ENCODE peak calls at places on chromosomes 4 and X, in ten cellular contexts. E is DND-41, F is left lung, B is pancreas, J is heart right ventricle, X is upper lobe of right lung, P is HepG2, V is thoracic aorta, Z is heart left ventricle, I is GM23338. S is an unnamed sample.

GRCh38 chr4:114108869-114109268 is 129.4 kb upstream of the ARSJ start:
- ATAC-seq in E (no peak), X (no peak), Z (peak; percentile 26), V (no peak), I (no peak), P (no peak), J (no peak), F (no peak), B (no peak), S (no peak)

GRCh38 chrX:9340619-9341304 is 124.1 kb upstream of the TBL1X start:
- ATAC-seq in E (peak; percentile 84), P (peak; percentile 64), Z (peak; percentile 67), V (peak; percentile 51), B (peak; percentile 35), F (peak; percentile 64), I (no peak), J (peak; percentile 49), X (peak; percentile 67), S (peak; percentile 68)

GRCh38 chrX:15943393-15943792 is 88.8 kb upstream of the AP1S2 start:
- ATAC-seq in F (no peak), V (no peak), B (no peak), P (no peak), J (no peak), I (no peak), E (no peak), Z (no peak), X (no peak), S (no peak)

GRCh38 chr4:102553982-102554381 is 52.8 kb downstream of the NFKB1 start:
- ATAC-seq in B (no peak), F (no peak), J (no peak), E (no peak), Z (no peak), X (no peak), P (no peak), V (no peak), I (no peak), S (no peak)

GRCh38 chr4:43244688-43245382 is 352.3 kb downstream of the GRXCR1 start:
- ATAC-seq in B (no peak), J (no peak), E (no peak), V (no peak), P (no peak), F (no peak), I (no peak), Z (no peak), X (no peak), S (no peak)

GRCh38 chr4:180542445-180543100 is 1700.6 kb upstream of the TENM3 start:
- ATAC-seq in J (no peak), I (peak; percentile 20), Z (no peak), X (no peak), P (no peak), B (no peak), F (no peak), E (no peak), V (no peak), S (no peak)

GRCh38 chrX:139971394-139971749 is 6.1 kb upstream of the CXorf66 start:
- ATAC-seq in V (no peak), B (no peak), X (no peak), P (no peak), Z (no peak), J (no peak), I (no peak), E (no peak), F (no peak), S (no peak)

GRCh38 chr4:176902710-176903323 is 110.1 kb upstream of the VEGFC start:
- ATAC-seq in X (no peak), Z (no peak), E (peak; percentile 88), I (no peak), J (no peak), P (no peak), F (peak; percentile 42), V (no peak), B (no peak), S (no peak)

GRCh38 chr4:40043786-40044185 is 12.9 kb upstream of the N4BP2 start:
- ATAC-seq in F (no peak), P (no peak), J (no peak), V (no peak), B (no peak), Z (no peak), I (no peak), X (no peak), E (no peak), S (no peak)

GRCh38 chr4:71004281-71004851 is 10.9 kb downstream of the DCK start:
- ATAC-seq in X (no peak), J (no peak), I (peak; percentile 86), F (no peak), Z (no peak), V (no peak), P (peak; percentile 56), E (peak; percentile 93), B (no peak), S (no peak)

GRCh38 chr4:26813698-26814097 is 46.9 kb upstream of the STIM2 start:
- ATAC-seq in P (no peak), B (no peak), F (peak; percentile 63), X (peak; percentile 48), I (peak; percentile 46), J (no peak), E (no peak), Z (no peak), V (no peak), S (no peak)

GRCh38 chr4:159307929-159308328 is 205.1 kb downstream of the RAPGEF2 start:
- ATAC-seq in Z (no peak), I (no peak), X (no peak), B (no peak), P (no peak), J (no peak), F (no peak), V (no peak), E (no peak), S (no peak)

GRCh38 chrX:136546369-136546768 is 14.4 kb downstream of the VGLL1 start:
- ATAC-seq in J (no peak), I (no peak), P (no peak), V (no peak), X (no peak), F (no peak), E (peak; percentile 85), Z (no peak), B (no peak), S (no peak)

GRCh38 chr4:96602661-96603060 is 762.8 kb downstream of the PDHA2 start:
- ATAC-seq in P (no peak), F (no peak), V (no peak), J (no peak), Z (no peak), E (peak; percentile 44), I (no peak), B (no peak), X (no peak), S (no peak)

GRCh38 chrX:72142094-72142843 is 10.6 kb upstream of the RTL5 start:
- ATAC-seq in V (no peak), E (peak; percentile 52), B (peak; percentile 73), F (no peak), I (no peak), Z (no peak), P (no peak), J (no peak), X (no peak), S (no peak)

GRCh38 chr4:28279249-28279648 is 1418.6 kb downstream of the STIM2 start:
- ATAC-seq in I (no peak), Z (no peak), V (no peak), P (no peak), E (no peak), F (no peak), X (no peak), J (no peak), B (no peak), S (no peak)

DNA sequence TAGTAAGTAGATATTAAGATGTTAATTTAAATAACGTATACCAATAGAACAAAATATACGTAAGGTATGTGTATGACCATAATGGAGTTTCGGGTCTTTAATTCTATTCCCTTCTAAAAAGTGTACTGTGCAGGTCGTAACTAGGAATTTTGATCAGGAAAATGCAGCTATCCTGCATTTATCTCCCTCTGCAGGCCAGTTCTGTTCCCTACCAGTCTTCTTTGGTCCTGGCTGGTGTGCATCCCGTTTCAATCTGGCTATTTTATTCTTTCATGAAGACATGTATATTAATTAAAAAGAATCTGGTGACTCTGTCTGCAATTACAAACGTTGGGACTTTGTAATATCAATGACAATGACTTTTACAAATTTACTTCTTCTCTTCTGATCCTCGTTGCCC is 534.1 kb upstream of the AADAT start:
- ATAC-seq in J (no peak), F (no peak), P (no peak), Z (no peak), V (no peak), X (no peak), B (no peak), I (no peak), E (no peak), S (no peak)
- TF ChIP-seq CTCF in J (no peak), F (no peak), P (no peak), Z (no peak), V (no peak), X (no peak), B (no peak), I (no peak), E (no peak), S (no peak)

DNA sequence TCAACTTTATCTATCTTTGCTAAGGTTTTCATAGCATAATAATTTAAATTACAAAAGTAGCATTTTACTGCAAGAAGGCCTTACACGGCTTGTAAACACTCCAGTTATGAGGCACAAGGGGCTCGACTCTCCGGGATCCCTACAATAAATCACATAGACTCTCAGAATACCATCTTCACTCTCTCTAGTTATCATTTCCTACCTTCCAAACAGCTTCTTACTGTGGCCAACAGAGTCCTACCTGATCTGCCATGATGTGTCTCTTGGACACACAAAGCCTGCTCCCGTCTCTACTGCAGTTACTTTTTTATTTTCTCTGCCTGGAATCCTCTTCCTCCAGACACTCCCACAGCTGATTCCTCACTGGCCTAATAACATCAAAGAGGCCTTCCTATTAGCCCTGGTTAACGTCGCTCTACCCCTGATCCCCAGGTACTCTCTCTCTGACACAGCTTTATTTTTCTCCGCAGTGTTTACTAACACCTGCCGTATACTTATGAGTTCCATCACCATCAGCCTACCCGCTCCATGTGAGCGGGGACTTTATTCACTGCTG is 559.6 kb upstream of the DIPK2B start:
- ATAC-seq in Z (no peak), E (no peak), X (no peak), J (no peak), P (no peak), I (no peak), B (no peak), F (no peak), V (no peak), S (no peak)
- H3K36me3 ChIP-seq in Z (no peaks in the 10 kb centered on the region), E (no peaks in the 10 kb centered on the region), X (no peaks in the 10 kb centered on the region), J (no peaks in the 10 kb centered on the region), P (no peaks in the 10 kb centered on the region), I (no peaks in the 10 kb centered on the region), B (no peaks in the 10 kb centered on the region), F (no peaks in the 10 kb centered on the region), V (no peaks in the 10 kb centered on the region), S (no peaks in the 10 kb centered on the region)

DNA sequence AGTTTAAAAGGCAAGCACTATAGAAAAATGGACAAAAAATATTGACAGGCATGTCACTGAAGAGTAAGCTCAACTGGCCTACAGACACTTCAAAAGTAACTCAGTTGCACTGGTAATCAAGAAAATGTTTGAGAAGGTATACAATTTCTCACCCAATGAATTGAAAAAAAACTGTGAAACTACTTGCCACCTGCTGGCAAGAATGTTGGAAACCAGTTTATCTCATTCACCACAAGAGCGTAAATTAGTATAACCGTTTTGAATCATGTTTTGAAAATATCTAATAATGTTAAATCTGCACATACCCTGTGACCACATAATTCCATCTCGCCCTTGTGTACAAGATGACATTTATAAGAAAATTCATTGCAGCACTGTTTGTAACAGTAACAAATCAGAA is 31.7 kb downstream of the TXK start:
- ATAC-seq in F (no peak), P (no peak), B (no peak), X (no peak), E (no peak), Z (no peak), J (no peak), I (no peak), V (no peak), S (no peak)
- TF ChIP-seq CTCF in F (no peak), P (no peak), B (no peak), X (no peak), E (no peak), Z (no peak), J (no peak), I (peak; percentile 55), V (no peak), S (no peak)

GRCh38 chrX:6067600-6067999 is 161.1 kb downstream of the NLGN4X start:
- ATAC-seq in B (no peak), I (no peak), P (no peak), X (no peak), F (no peak), V (no peak), Z (no peak), J (no peak), E (no peak), S (no peak)
- H3K36me3 ChIP-seq in B (no peaks in the 10 kb centered on the region), I (no peaks in the 10 kb centered on the region), P (no peaks in the 10 kb centered on the region), X (no peaks in the 10 kb centered on the region), F (no peaks in the 10 kb centered on the region), V (no peaks in the 10 kb centered on the region), Z (no peaks in the 10 kb centered on the region), J (no peaks in the 10 kb centered on the region), E (peaks cover 65% of the 10 kb centered on the region), S (no peaks in the 10 kb centered on the region)